ENCODE peak calls at places on chromosomes 6 and 20, in four cellular contexts. Q is activated gamma-delta T cell treated with Interleukin-2 at 50 U/mL for 16 hours, K is heart right ventricle, M is cardiac fibroblast. A is an unnamed sample.

GRCh38 chr6:151010111-151010510 is 144.6 kb downstream of the MTHFD1L start:
- DNase-seq in Q (no peak), K (no peak), M (no peak), A (no peak)

GRCh38 chr20:50259705-50260479 is 69.3 kb downstream of the CEBPB start:
- DNase-seq in Q (no peak), K (peak; percentile 68), M (no peak), A (no peak)

GRCh38 chr6:19616022-19616421 is 221.1 kb upstream of the ID4 start:
- DNase-seq in Q (no peak), K (no peak), M (no peak), A (no peak)

GRCh38 chr6:91626935-91627334 is 1040.1 kb upstream of the MAP3K7 start:
- DNase-seq in Q (no peak), K (no peak), M (no peak), A (no peak)

GRCh38 chr6:116797585-116797984 is 31.3 kb downstream of the GPRC6A start:
- DNase-seq in Q (no peak), K (no peak), M (no peak), A (no peak)

GRCh38 chr6:137968901-137969300 is 101.8 kb downstream of the TNFAIP3 start:
- DNase-seq in Q (no peak), K (no peak), M (peak; percentile 12), A (no peak)

GRCh38 chr6:32291549-32291948 is 67.7 kb upstream of the NOTCH4 start:
- DNase-seq in Q (no peak), K (no peak), M (no peak), A (no peak)

GRCh38 chr20:45629496-45630100 is at the start of gene WFDC10A:
- DNase-seq in Q (peak; percentile 5), K (no peak), M (peak; percentile 64), A (peak; percentile 5)

GRCh38 chr6:165219629-165220028 is 89.8 kb downstream of the C6orf118 start:
- DNase-seq in Q (no peak), K (no peak), M (peak; percentile 13), A (no peak)

GRCh38 chr6:7021306-7021705 is 86.5 kb upstream of the RREB1 start:
- DNase-seq in Q (no peak), K (no peak), M (no peak), A (no peak)

GRCh38 chr6:7441048-7441775 is 51.6 kb downstream of the RIOK1 start:
- DNase-seq in Q (no peak), K (no peak), M (no peak), A (no peak)

GRCh38 chr6:99270030-99270429 is 79.4 kb downstream of the FAXC start:
- DNase-seq in Q (no peak), K (no peak), M (no peak), A (no peak)

GRCh38 chr20:61859712-61860111 is 206.0 kb downstream of the TAF4 start:
- DNase-seq in Q (no peak), K (no peak), M (no peak), A (no peak)

GRCh38 chr20:24955045-24955444 is 6.0 kb downstream of the CST7 start:
- DNase-seq in Q (no peak), K (no peak), M (no peak), A (no peak)

GRCh38 chr6:33826537-33826936 is 22.7 kb upstream of the MLN start:
- DNase-seq in Q (no peak), K (no peak), M (no peak), A (no peak)

GRCh38 chr20:910840-911770 is 5.0 kb downstream of the ANGPT4 start:
- DNase-seq in Q (no peak), K (no peak), M (peak; percentile 66), A (no peak)

GRCh38 chr20:51382986-51383821 is 159.3 kb downstream of the NFATC2 start:
- DNase-seq in Q (no peak), K (no peak), M (no peak), A (no peak)

GRCh38 chr6:170452767-170453545 is 100.2 kb downstream of the PSMB1 start:
- DNase-seq in Q (no peak), K (no peak), M (no peak), A (no peak)

GRCh38 chr20:577167-577791 is 32.8 kb downstream of the TCF15 start:
- DNase-seq in Q (no peak), K (no peak), M (peak; percentile 30), A (no peak)

GRCh38 chr20:5887386-5887785 is 62.9 kb downstream of the TRMT6 start:
- DNase-seq in Q (no peak), K (no peak), M (no peak), A (no peak)

GRCh38 chr6:142013286-142013685 is 119.4 kb upstream of the GJE1 start:
- DNase-seq in Q (no peak), K (no peak), M (peak; percentile 92), A (peak; percentile 67)

GRCh38 chr6:152635949-152636674 is 1.1 kb downstream of the SYNE1 start:
- DNase-seq in Q (peak; percentile 6), K (peak; percentile 42), M (peak; percentile 53), A (no peak)

GRCh38 chr6:41462980-41463930 is 82.9 kb upstream of the FOXP4 start:
- DNase-seq in Q (no peak), K (peak; percentile 74), M (peak; percentile 77), A (no peak)

GRCh38 chr20:17843246-17844132 is 125.1 kb downstream of the SNX5 start:
- DNase-seq in Q (peak; percentile 14), K (peak; percentile 47), M (peak; percentile 98), A (peak; percentile 84)

GRCh38 chr6:105900120-105900937 is 185.8 kb upstream of the PRDM1 start:
- DNase-seq in Q (no peak), K (no peak), M (peak; percentile 72), A (peak; percentile 54)

GRCh38 chr20:16707674-16708073 is 22.2 kb upstream of the SNRPB2 start:
- DNase-seq in Q (no peak), K (no peak), M (no peak), A (no peak)

GRCh38 chr6:151482290-151482689 is 11.5 kb upstream of the CCDC170 start:
- DNase-seq in Q (no peak), K (no peak), M (peak; percentile 69), A (no peak)

GRCh38 chr6:157714153-157714490 is 108.9 kb upstream of the SNX9 start:
- DNase-seq in Q (no peak), K (no peak), M (peak; percentile 11), A (no peak)

GRCh38 chr6:161001421-161001820 is 9.9 kb downstream of the MAP3K4 start:
- DNase-seq in Q (no peak), K (no peak), M (peak; percentile 27), A (no peak)

GRCh38 chr20:47502271-47502730 is 614 bp downstream of the NCOA3 start:
- DNase-seq in Q (no peak), K (no peak), M (peak; percentile 7), A (no peak)

GRCh38 chr6:170443151-170443662 is 109.9 kb downstream of the PSMB1 start:
- DNase-seq in Q (no peak), K (no peak), M (no peak), A (no peak)

GRCh38 chr6:133286765-133287164 is 45.6 kb downstream of the EYA4 start:
- DNase-seq in Q (no peak), K (no peak), M (peak; percentile 58), A (no peak)

GRCh38 chr6:151376440-151376839 is 14.9 kb downstream of the ZBTB2 start:
- DNase-seq in Q (no peak), K (no peak), M (no peak), A (no peak)

GRCh38 chr20:62796699-62797491 is 622 bp downstream of the MRGBP start:
- DNase-seq in Q (no peak), K (no peak), M (no peak), A (no peak)

GRCh38 chr6:26055670-26056582 is 31.3 kb upstream of the HFE start:
- DNase-seq in Q (peak; percentile 84), K (peak; percentile 88), M (peak; percentile 94), A (no peak)

GRCh38 chr6:140857734-140858380 is 1274.9 kb upstream of the GJE1 start:
- DNase-seq in Q (no peak), K (no peak), M (peak; percentile 97), A (peak; percentile 94)

GRCh38 chr6:158033751-158034702 is 52.4 kb downstream of the SYNJ2 start:
- DNase-seq in Q (no peak), K (no peak), M (no peak), A (no peak)

A was measured in skeletal muscle cell.